ENCODE peak calls at places on chromosomes 3 and 15, in four cellular contexts. Z is WTC11, F is K562, E is GM12878. Q is an unnamed sample.

GRCh38 chr15:62472616-62473299 is 307.7 kb upstream of the C2CD4B start:
- DNase-seq in Z (no peak), F (no peak), E (no peak), Q (no peak)

GRCh38 chr3:44993471-44994205 is 17.6 kb downstream of the EXOSC7 start:
- DNase-seq in Z (no peak), F (no peak), E (no peak), Q (no peak)

GRCh38 chr3:134423153-134423552 is 48.9 kb upstream of the AMOTL2 start:
- DNase-seq in Z (peak; percentile 25), F (no peak), E (no peak), Q (peak; percentile 25)

GRCh38 chr3:69867941-69868505 is 128.8 kb downstream of the MITF start:
- DNase-seq in Z (no peak), F (no peak), E (no peak), Q (no peak)

GRCh38 chr15:88450125-88450798 is 16.9 kb downstream of the MRPL46 start:
- DNase-seq in Z (peak; percentile 95), F (peak; percentile 81), E (no peak), Q (peak; percentile 71)

GRCh38 chr3:78848392-78849288 is 919.2 kb downstream of the ROBO1 start:
- DNase-seq in Z (no peak), F (no peak), E (no peak), Q (no peak)

GRCh38 chr3:48130321-48130881 is 57.8 kb downstream of the CDC25A start:
- DNase-seq in Z (no peak), F (no peak), E (no peak), Q (no peak)

GRCh38 chr15:77657629-77658238 is 25.0 kb upstream of the LINGO1 start:
- DNase-seq in Z (no peak), F (no peak), E (no peak), Q (no peak)

GRCh38 chr3:184525337-184526157 is 36.0 kb upstream of the EPHB3 start:
- DNase-seq in Z (peak; percentile 74), F (no peak), E (no peak), Q (peak; percentile 72)

GRCh38 chr15:64634576-64635485 is 140.6 kb downstream of the RBPMS2 start:
- DNase-seq in Z (peak; percentile 64), F (no peak), E (peak; percentile 91), Q (no peak)

GRCh38 chr3:128226794-128227399 is 73.6 kb downstream of the EEFSEC start:
- DNase-seq in Z (peak; percentile 78), F (peak; percentile 78), E (no peak), Q (peak; percentile 77)

GRCh38 chr15:39922450-39923092 is 2.5 kb upstream of the GPR176 start:
- DNase-seq in Z (no peak), F (no peak), E (no peak), Q (no peak)

GRCh38 chr3:33260104-33260503 is 17.1 kb upstream of the FBXL2 start:
- DNase-seq in Z (no peak), F (no peak), E (no peak), Q (no peak)

GRCh38 chr3:169146112-169146665 is 517.3 kb downstream of the MECOM start:
- DNase-seq in Z (peak; percentile 57), F (peak; percentile 79), E (no peak), Q (no peak)

GRCh38 chr3:88657459-88657858 is 450.0 kb upstream of the EPHA3 start:
- DNase-seq in Z (no peak), F (no peak), E (no peak), Q (no peak)

GRCh38 chr3:159964166-159964973 is 24.3 kb upstream of the IL12A start:
- DNase-seq in Z (no peak), F (no peak), E (peak; percentile 74), Q (no peak)

GRCh38 chr3:33131328-33132018 is 17.7 kb downstream of the CRTAP start:
- DNase-seq in Z (peak; percentile 63), F (peak; percentile 75), E (no peak), Q (peak; percentile 71)

GRCh38 chr3:145776782-145777408 is 384.1 kb downstream of the PLOD2 start:
- DNase-seq in Z (peak; percentile 42), F (peak; percentile 3), E (peak; percentile 16), Q (peak; percentile 10)

GRCh38 chr3:46909535-46910161 is 32.1 kb downstream of the PTH1R start:
- DNase-seq in Z (peak; percentile 94), F (peak; percentile 93), E (no peak), Q (peak; percentile 94)

GRCh38 chr3:105359098-105359762 is 7.5 kb upstream of the ALCAM start:
- DNase-seq in Z (no peak), F (no peak), E (no peak), Q (no peak)

GRCh38 chr3:167739190-167739589 is 3.7 kb downstream of the SERPINI1 start:
- DNase-seq in Z (no peak), F (no peak), E (no peak), Q (no peak)

GRCh38 chr3:35908366-35909232 is 269.3 kb downstream of the ARPP21 start:
- DNase-seq in Z (peak; percentile 81), F (peak; percentile 23), E (peak; percentile 9), Q (peak; percentile 23)

GRCh38 chr3:123287051-123287961 is 85.6 kb downstream of the SEC22A start:
- DNase-seq in Z (no peak), F (no peak), E (no peak), Q (peak; percentile 7)

GRCh38 chr3:123285931-123286307 is 84.2 kb downstream of the SEC22A start:
- DNase-seq in Z (no peak), F (no peak), E (no peak), Q (no peak)

GRCh38 chr3:123286308-123287023 is 84.7 kb downstream of the SEC22A start:
- DNase-seq in Z (peak; percentile 82), F (peak; percentile 71), E (no peak), Q (peak; percentile 68)

GRCh38 chr3:123289336-123290106 is 87.8 kb downstream of the SEC22A start:
- DNase-seq in Z (no peak), F (no peak), E (no peak), Q (peak; percentile 7)

DNA sequence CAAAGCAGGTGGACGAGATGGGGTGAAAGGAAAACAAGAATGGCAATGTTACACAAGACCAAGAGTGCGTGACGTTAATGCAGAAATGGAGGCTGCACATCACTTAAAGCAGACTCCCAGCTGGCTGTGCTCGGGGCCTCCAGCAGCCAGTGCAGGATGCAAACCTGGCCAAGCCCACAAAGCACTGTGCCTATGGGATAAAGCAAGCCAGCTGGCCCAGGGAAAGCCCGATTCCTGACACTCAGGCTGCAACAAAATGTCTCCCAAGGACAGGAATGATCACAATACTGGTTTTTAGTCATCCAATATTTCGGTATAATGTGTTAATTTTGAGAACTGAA is 86.2 kb downstream of the SEC22A start:
- DNase-seq in Z (no peak), F (no peak), E (no peak), Q (no peak)
- TF ChIP-seq USF1 in Z (no peak), F (no peak), E (no peak), Q (no peak)

GRCh38 chr15:85852969-85853368 is 58.2 kb upstream of the KLHL25 start:
- DNase-seq in Z (no peak), F (no peak), E (no peak), Q (no peak)

GRCh38 chr15:85859671-85860070 is 64.9 kb upstream of the KLHL25 start:
- DNase-seq in Z (no peak), F (no peak), E (no peak), Q (no peak)

GRCh38 chr15:85849946-85850345 is 55.2 kb upstream of the KLHL25 start:
- DNase-seq in Z (no peak), F (no peak), E (no peak), Q (no peak)

GRCh38 chr15:85858586-85859375 is 64.1 kb upstream of the KLHL25 start:
- DNase-seq in Z (peak; percentile 85), F (peak; percentile 78), E (no peak), Q (peak; percentile 83)

GRCh38 chr15:85854345-85855097 is 59.8 kb upstream of the KLHL25 start:
- DNase-seq in Z (peak; percentile 46), F (peak; percentile 73), E (no peak), Q (peak; percentile 78)
- TF ChIP-seq USF1 in Z (no peak), F (no peak), E (no peak), Q (no peak)

DNA sequence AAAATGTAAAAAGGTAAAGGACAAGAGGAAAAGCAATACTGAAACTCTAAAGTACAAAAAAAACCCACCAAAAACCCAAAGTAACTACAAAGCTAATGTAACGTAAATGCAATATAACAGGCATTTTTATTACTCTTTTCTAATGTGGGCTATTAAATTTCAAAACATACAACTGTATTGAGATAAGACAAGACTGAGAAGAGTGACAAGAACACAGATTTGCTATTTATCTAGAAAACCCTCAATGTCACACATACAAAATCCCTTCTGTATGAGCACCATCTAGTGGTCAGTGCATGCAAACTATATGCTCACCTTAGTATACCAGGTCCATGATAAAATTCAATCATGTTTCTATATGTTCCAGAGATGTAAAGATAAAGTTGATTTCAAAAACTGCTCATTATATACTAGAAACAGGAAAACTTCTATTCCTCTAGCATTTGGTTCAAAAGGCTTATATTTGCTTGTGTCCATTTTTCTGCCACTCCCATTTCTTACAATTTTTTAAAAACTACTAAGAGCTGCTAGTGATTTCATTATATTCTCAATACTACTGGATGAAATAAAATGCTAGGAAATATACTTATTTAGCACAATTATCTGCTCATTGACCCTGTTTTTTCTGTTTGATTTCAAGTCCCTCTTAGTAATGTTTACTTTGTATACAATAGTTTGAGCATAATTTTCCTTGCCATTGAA is 111.4 kb downstream of the DLG1 start:
- DNase-seq in Z (no peak), F (peak; percentile 30), E (peak; percentile 40), Q (peak; percentile 55)
- TF ChIP-seq USF1 in Z (no peak), F (no peak), E (no peak), Q (no peak)

GRCh38 chr3:120561251-120562045 is 34.7 kb upstream of the NDUFB4 start:
- DNase-seq in Z (peak; percentile 80), F (peak; percentile 29), E (no peak), Q (peak; percentile 65)

GRCh38 chr3:120560304-120561250 is 35.6 kb upstream of the NDUFB4 start:
- DNase-seq in Z (peak; percentile 22), F (no peak), E (no peak), Q (no peak)

GRCh38 chr3:120559228-120560061 is 36.7 kb upstream of the NDUFB4 start:
- DNase-seq in Z (peak; percentile 27), F (peak; percentile 22), E (no peak), Q (no peak)

GRCh38 chr3:120557115-120557514 is 39.0 kb upstream of the NDUFB4 start:
- DNase-seq in Z (no peak), F (no peak), E (no peak), Q (no peak)

DNA sequence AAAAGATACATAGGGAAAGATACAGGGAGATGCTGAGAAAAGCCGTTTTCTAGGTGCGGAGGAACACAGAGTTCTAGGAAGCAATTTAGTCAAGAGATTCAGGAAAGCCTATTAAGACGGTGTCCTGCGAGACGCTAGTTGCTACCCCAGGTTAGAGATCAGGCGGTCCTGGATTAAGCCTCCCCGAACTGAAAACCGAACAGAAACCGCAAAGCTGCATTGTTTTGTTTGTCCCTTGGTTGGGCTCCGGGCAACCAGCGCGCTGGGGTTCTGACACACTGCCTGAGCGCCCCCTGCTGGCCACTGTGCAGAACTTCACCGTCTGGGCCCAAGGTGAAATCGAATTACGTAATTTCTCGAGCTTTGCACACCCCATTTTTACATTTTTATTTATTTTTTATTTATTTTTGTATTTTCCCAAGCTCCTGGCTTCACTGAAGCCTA is 37.3 kb upstream of the NDUFB4 start:
- DNase-seq in Z (peak; percentile 90), F (peak; percentile 65), E (peak; percentile 33), Q (peak; percentile 78)
- TF ChIP-seq USF1 in Z (no peak), F (no peak), E (no peak), Q (no peak)

DNA sequence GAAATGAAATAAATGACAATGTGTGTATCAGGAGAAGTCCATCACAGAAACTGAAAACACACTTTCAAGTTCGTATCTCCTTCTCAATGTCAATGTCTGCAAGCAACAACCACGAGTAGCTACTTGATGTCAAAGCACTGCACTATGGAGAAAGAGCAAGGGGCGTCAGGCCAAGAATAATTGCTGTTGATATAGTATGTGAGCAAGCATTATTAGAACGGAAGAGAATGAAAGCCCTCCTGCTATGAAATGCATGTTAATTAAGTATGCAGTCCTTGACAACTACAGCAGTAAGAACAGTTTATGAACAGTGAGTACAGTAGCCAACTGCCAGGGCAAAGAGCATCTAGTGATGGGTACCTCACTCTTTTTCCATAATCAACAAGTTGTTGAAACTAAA is 1250.1 kb downstream of the ZPLD1 start:
- DNase-seq in Z (no peak), F (no peak), E (no peak), Q (no peak)
- TF ChIP-seq USF1 in Z (no peak), F (no peak), E (no peak), Q (no peak)

Q was measured in SK-N-SH.